ENCODE peak calls at places on chromosome 17, in eight cellular contexts. W is prostate gland, P is nephron progenitor cell, Y is omental fat pad, Q is body of pancreas, M is progenitor cell of endocrine pancreas, T is left ventricle myocardium inferior, G is fibroblast of lung. F is an unnamed sample.
A peak's percentile ranks its signal among the peaks of the same experiment; 100 is the strongest.

GRCh38 chr17:74430385-74430705 is 1.5 kb upstream of the GPRC5C start:
- DNase-seq in W (no peak), T (no peak), Q (no peak), G (no peak), Y (no peak), M (no peak), P (no peak), F (no peak)

GRCh38 chr17:39231587-39232551 is 6.1 kb upstream of the STAC2 start:
- DNase-seq in G (peak; percentile 35), T (peak; percentile 40), Q (peak; percentile 56), P (peak; percentile 81), Y (no peak), W (no peak), M (peak; percentile 43), F (peak; percentile 60)

GRCh38 chr17:66727634-66728570 is 107.0 kb upstream of the CACNG5 start:
- DNase-seq in M (peak; percentile 41), T (peak; percentile 28), Y (peak; percentile 25), Q (peak; percentile 79), P (peak; percentile 70), W (peak; percentile 58), G (peak; percentile 50), F (peak; percentile 63)

GRCh38 chr17:61218438-61218837 is 181.2 kb upstream of the TBX2 start:
- DNase-seq in T (no peak), P (no peak), W (no peak), Q (no peak), Y (no peak), M (no peak), G (peak; percentile 61), F (no peak)

GRCh38 chr17:11356371-11356770 is 115.4 kb downstream of the SHISA6 start:
- DNase-seq in Y (no peak), T (no peak), P (no peak), W (no peak), M (no peak), Q (no peak), G (no peak), F (no peak)

GRCh38 chr17:80755650-80756405 is 211.2 kb downstream of the RPTOR start:
- DNase-seq in T (no peak), M (no peak), G (no peak), Q (no peak), P (no peak), W (no peak), Y (no peak), F (no peak)

GRCh38 chr17:80279895-80280294 is 19.2 kb downstream of the RNF213 start:
- DNase-seq in W (no peak), M (no peak), Q (peak; percentile 40), T (peak; percentile 73), P (no peak), Y (no peak), G (peak; percentile 65), F (no peak)

GRCh38 chr17:36514856-36515255 is 19.8 kb downstream of the MYO19 start:
- DNase-seq in P (no peak), Y (no peak), Q (no peak), T (no peak), G (no peak), W (no peak), M (no peak), F (no peak)

GRCh38 chr17:59527325-59527917 is 38.0 kb upstream of the DHX40 start:
- DNase-seq in G (no peak), M (no peak), Q (no peak), W (no peak), T (no peak), Y (no peak), P (no peak), F (no peak)

GRCh38 chr17:41777157-41777578 is 9.3 kb downstream of the JUP start:
- DNase-seq in Y (no peak), T (peak; percentile 77), W (no peak), G (no peak), M (no peak), P (peak; percentile 56), Q (peak; percentile 60), F (no peak)

GRCh38 chr17:66021757-66022156 is 170.2 kb downstream of the CEP112 start:
- DNase-seq in Y (no peak), W (no peak), Q (no peak), T (no peak), G (no peak), M (no peak), P (no peak), F (no peak)

GRCh38 chr17:74432484-74433391 is 850 bp downstream of the GPRC5C start:
- DNase-seq in P (peak; percentile 62), G (no peak), Y (no peak), T (no peak), Q (no peak), M (no peak), W (no peak), F (no peak)

GRCh38 chr17:80918731-80919130 is 72.9 kb upstream of the CHMP6 start:
- DNase-seq in M (no peak), Q (peak; percentile 2), G (no peak), W (no peak), P (no peak), T (no peak), Y (no peak), F (no peak)

GRCh38 chr17:64418506-64419339 is 28.1 kb upstream of the PECAM1 start:
- DNase-seq in Q (no peak), P (no peak), G (peak; percentile 89), W (no peak), T (no peak), Y (no peak), M (no peak), F (no peak)

GRCh38 chr17:6648181-6648580 is 3.2 kb downstream of the MED31 start:
- DNase-seq in T (no peak), M (no peak), W (no peak), Q (no peak), G (no peak), P (no peak), Y (no peak), F (no peak)

GRCh38 chr17:6654816-6655731 is 3.5 kb downstream of the C17orf100 start:
- DNase-seq in M (no peak), T (no peak), Y (no peak), G (no peak), W (peak; percentile 61), Q (peak; percentile 46), P (peak; percentile 63), F (no peak)

GRCh38 chr17:6657633-6658287 is 6.2 kb downstream of the C17orf100 start:
- DNase-seq in M (no peak), G (no peak), T (no peak), Y (no peak), P (no peak), W (no peak), Q (no peak), F (no peak)

DNA sequence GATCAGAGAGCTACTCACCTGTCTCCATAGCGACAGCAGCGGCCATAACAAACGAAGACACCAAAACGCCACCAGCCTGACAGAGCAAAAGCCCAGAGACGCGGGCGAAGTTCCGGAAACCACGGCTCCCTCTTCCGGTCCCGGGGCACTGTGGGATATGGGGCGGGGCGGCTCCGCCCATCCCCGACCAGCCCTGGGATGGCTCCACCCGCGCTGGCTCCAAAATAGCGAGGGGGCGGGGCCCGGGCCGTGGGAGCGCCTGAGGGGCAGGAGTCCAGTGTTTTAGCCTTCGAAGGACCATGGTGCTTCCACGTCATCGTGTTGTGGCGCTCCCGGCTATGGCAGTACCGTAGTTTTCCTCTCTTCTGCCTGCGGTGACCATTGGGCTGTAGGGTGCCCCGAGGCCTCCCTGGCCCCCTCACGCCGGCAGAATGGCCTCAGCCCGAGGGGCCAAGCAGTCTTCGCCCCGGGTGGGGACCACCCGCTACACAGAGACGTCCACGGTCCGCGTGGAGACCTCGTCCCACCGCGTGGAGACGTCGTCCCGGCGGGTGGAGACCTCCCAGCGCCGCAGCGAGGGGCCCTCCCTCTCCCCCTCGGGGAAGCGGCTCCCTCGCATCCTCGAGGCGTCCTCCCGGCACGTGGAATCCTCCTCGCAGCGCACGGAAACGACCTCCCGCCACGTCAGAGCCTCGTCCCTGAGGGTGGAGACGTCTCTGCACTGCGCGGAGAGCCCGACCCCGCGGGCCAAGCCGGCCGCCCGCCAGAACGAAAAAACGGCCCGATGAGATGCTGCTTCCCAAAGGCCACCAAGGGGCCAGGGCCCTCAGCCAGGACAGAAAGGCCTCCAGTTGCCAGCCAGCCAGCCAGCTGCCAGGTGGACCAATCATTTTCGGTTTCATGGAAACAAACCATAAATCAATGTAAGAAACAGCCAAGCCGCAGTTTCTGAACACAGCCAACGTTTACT is at the start of the genes C17orf100 and MED31:
- DNase-seq in W (peak; percentile 90), P (peak; percentile 97), M (peak; percentile 93), T (peak; percentile 95), Y (peak; percentile 86), G (peak; percentile 87), Q (peak; percentile 97), F (peak; percentile 94)
- TF ChIP-seq CTCF in W (no peak), P (no peak), M (no peak), T (no peak), Y (no peak), G (no peak), Q (no peak), F (no peak)

DNA sequence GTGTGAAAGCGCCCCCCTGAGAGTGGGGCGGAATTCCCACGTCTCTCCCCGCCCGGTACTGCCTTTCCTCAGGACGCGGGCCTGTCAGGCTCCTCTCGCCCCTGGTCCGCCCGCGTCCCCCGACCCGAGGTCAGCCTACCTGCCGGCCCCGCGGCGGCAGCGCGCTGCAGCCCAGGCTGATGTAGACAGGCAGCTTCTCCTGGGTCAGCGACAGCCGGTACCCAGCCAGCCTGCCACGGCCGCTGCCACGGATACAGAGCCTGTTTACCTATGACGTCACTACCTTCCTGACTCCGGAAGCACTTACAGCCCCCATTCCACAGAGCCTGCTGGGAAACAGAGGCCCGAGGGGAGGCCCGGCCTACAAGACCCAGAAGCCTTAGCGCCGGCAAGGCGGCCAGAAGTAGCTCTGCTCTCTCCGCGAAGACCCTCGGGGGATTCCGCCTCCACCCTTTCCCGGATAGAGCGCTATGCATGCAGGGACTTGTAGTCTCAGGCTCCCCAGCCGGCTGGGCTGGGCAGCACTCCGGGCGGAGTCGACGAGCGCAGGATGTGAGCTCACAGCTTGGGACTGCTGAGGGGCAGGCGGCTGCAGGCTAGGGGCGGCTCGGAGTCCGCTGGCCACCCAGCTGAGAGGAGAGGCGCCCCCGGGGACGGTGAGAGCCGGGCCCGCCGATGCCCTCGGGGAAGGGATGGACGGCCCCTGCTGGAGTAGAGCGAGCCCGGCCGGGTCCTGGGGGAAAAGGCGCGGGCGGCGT is at the start of the genes IFT20 and TNFAIP1:
- DNase-seq in M (peak; percentile 98), G (peak; percentile 100), P (peak; percentile 95), Y (peak; percentile 86), T (peak; percentile 99), W (peak; percentile 99), Q (peak; percentile 99), F (peak; percentile 96)
- TF ChIP-seq CTCF in M (no peak), G (no peak), P (no peak), Y (no peak), T (no peak), W (no peak), Q (no peak), F (no peak)

DNA sequence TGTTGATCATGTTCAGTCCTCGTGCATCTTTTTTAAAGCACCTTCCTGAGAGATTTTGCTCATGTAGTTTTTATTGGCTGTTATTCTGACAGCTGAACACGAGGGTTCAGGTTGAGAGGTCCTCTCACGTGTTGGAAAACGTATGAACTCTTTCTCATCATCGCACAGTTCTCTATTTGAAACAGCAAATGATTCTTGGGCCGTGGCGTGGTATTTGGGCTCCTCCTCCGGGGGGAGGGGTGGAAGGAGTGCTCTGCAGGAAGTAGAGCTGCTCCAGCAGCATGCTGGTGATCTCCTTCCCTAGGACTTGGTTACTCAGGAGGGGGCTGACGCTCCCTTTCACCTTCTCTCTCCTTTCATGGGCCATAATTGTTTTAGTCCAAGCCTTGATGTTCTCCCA is 70.4 kb downstream of the KSR1 start:
- DNase-seq in T (peak; percentile 41), M (no peak), W (peak; percentile 22), Q (peak; percentile 77), Y (no peak), P (peak; percentile 30), G (peak; percentile 51), F (no peak)
- TF ChIP-seq CTCF in T (no peak), M (no peak), W (no peak), Q (no peak), Y (no peak), P (no peak), G (no peak), F (no peak)

GRCh38 chr17:77957869-77958715 is at the start of gene TNRC6C:
- DNase-seq in W (peak; percentile 100), Q (peak; percentile 100), G (peak; percentile 99), P (peak; percentile 99), T (peak; percentile 100), M (peak; percentile 99), Y (peak; percentile 98), F (peak; percentile 98)
- TF ChIP-seq CTCF in W (peak; percentile 18), Q (no peak), G (no peak), P (no peak), T (peak; percentile 23), M (no peak), Y (no peak), F (no peak)

F was measured in neural crest cell.